ENCODE peak calls at places on chromosomes 16 and 17, in five cellular contexts. L is putamen; Z is ovary; H is CD8-positive, alpha-beta memory T cell; X is activated CD4-positive, alpha-beta T cell treated with anti-CD3 and anti-CD28 coated beads, Interleukin-2, amount 10 ng/mL, durations not matched to agents 7 days and 5 days. D is an unnamed sample.

GRCh38 chr17:76872221-76872873 is 4.1 kb downstream of the MGAT5B start:
- DNase-seq in H (no peak), L (no peak), X (no peak), Z (no peak), D (no peak)

GRCh38 chr16:47053895-47054294 is 80.4 kb upstream of the DNAJA2 start:
- DNase-seq in Z (no peak), H (no peak), X (no peak), L (no peak), D (no peak)

GRCh38 chr17:58059141-58059540 is 24.1 kb upstream of the DYNLL2 start:
- DNase-seq in X (no peak), Z (no peak), L (no peak), H (no peak), D (no peak)

GRCh38 chr17:69501591-69502468 is 87.3 kb downstream of the MAP2K6 start:
- DNase-seq in L (no peak), X (no peak), Z (peak; percentile 63), H (no peak), D (peak; percentile 61)

GRCh38 chr16:89909777-89910716 is 8.6 kb upstream of the MC1R start:
- DNase-seq in Z (peak; percentile 72), X (peak; percentile 70), L (peak; percentile 71), H (peak; percentile 53), D (peak; percentile 74)

GRCh38 chr17:8463089-8463488 is 27.4 kb downstream of the NDEL1 start:
- DNase-seq in Z (no peak), H (no peak), X (no peak), L (peak; percentile 75), D (no peak)

GRCh38 chr17:59165933-59166342 is 10.4 kb downstream of the PRR11 start:
- DNase-seq in H (peak; percentile 29), Z (no peak), X (peak; percentile 56), L (peak; percentile 72), D (peak; percentile 55)

GRCh38 chr17:28174352-28175046 is 132.0 kb downstream of the NLK start:
- DNase-seq in X (peak; percentile 13), H (peak; percentile 42), L (no peak), Z (no peak), D (peak; percentile 4)

GRCh38 chr16:86577314-86577971 is 906 bp upstream of the FOXL1 start:
- DNase-seq in X (no peak), L (no peak), H (no peak), Z (no peak), D (no peak)

GRCh38 chr16:4937782-4938682 is 1.1 kb upstream of the PPL start:
- DNase-seq in X (no peak), L (no peak), H (no peak), Z (no peak), D (no peak)

GRCh38 chr17:19409509-19409908 is 1.5 kb upstream of the RNF112 start:
- DNase-seq in Z (no peak), L (peak; percentile 70), X (no peak), H (no peak), D (no peak)

GRCh38 chr16:18783430-18784341 is 6.4 kb downstream of the RPS15A start:
- DNase-seq in X (no peak), H (no peak), L (no peak), Z (no peak), D (no peak)

GRCh38 chr16:89922477-89922883 is 662 bp upstream of the TUBB3 start:
- DNase-seq in Z (peak; percentile 61), L (no peak), X (no peak), H (no peak), D (peak; percentile 60)

GRCh38 chr17:75666959-75667790 is at the start of the genes RECQL5 and SAP30BP:
- DNase-seq in H (peak; percentile 94), X (peak; percentile 99), Z (peak; percentile 98), L (peak; percentile 98), D (peak; percentile 100)

GRCh38 chr17:13346592-13346991 is 255.1 kb downstream of the HS3ST3A1 start:
- DNase-seq in Z (no peak), L (no peak), H (no peak), X (no peak), D (no peak)

GRCh38 chr16:31109622-31110021 is 1.4 kb downstream of the BCKDK start:
- DNase-seq in Z (no peak), H (no peak), L (no peak), X (no peak), D (no peak)

GRCh38 chr17:57534863-57535651 is 210.0 kb downstream of the CCDC182 start:
- DNase-seq in L (no peak), H (no peak), Z (peak; percentile 54), X (no peak), D (no peak)

GRCh38 chr17:63960430-63960829 is 12.3 kb downstream of the SCN4A start:
- DNase-seq in Z (no peak), X (no peak), H (no peak), L (no peak), D (no peak)

D was measured in OCI-LY7.